ENCODE peak calls at places on chromosomes 12 and 14, in nine cellular contexts. T is C1 segment of cervical spinal cord; C is EH; V is stimulated activated CD4-positive, alpha-beta T cell treated with anti-CD3 and anti-CD28 coated beads, Interleukin-15, amount 100 ng/mL, for 24 hours; O is foreskin fibroblast; U is epithelial cell of proximal tubule; L is foreskin melanocyte; G is GM04504; D is hippocampal formation. R is an unnamed sample.
A peak's percentile ranks its signal among the peaks of the same experiment; 100 is the strongest.

GRCh38 chr14:102958461-102958860 is 36.0 kb downstream of the AMN start:
- DNase-seq in T (no peak), C (no peak), V (no peak), O (no peak), U (no peak), L (no peak), G (no peak), D (no peak), R (no peak)

GRCh38 chr12:4984971-4985370 is 58.7 kb upstream of the KCNA5 start:
- DNase-seq in T (no peak), C (no peak), V (no peak), O (no peak), U (no peak), L (no peak), G (no peak), D (no peak), R (no peak)

GRCh38 chr14:90677484-90678045 is 138.7 kb downstream of the TTC7B start:
- DNase-seq in T (no peak), C (peak; percentile 72), V (peak; percentile 35), O (peak; percentile 54), U (no peak), L (peak; percentile 67), G (no peak), D (no peak), R (no peak)

GRCh38 chr12:981176-981828 is 9.7 kb upstream of the ERC1 start:
- DNase-seq in T (no peak), C (peak; percentile 20), V (no peak), O (no peak), U (no peak), L (no peak), G (no peak), D (no peak), R (no peak)

GRCh38 chr12:95624544-95624943 is 73.3 kb upstream of the USP44 start:
- DNase-seq in T (no peak), C (peak; percentile 87), V (no peak), O (no peak), U (peak; percentile 86), L (no peak), G (no peak), D (no peak), R (peak; percentile 96)

GRCh38 chr12:92899388-92900001 is 29.6 kb downstream of the EEA1 start:
- DNase-seq in T (peak; percentile 1), C (peak; percentile 99), V (no peak), O (peak; percentile 98), U (peak; percentile 99), L (peak; percentile 88), G (peak; percentile 98), D (no peak), R (peak; percentile 92)

GRCh38 chr14:59362533-59362932 is 102.6 kb downstream of the GPR135 start:
- DNase-seq in T (no peak), C (peak; percentile 22), V (no peak), O (peak; percentile 27), U (no peak), L (no peak), G (no peak), D (no peak), R (no peak)

GRCh38 chr12:132560421-132560830 is 50.0 kb downstream of the LRCOL1 start:
- DNase-seq in T (no peak), C (peak; percentile 10), V (peak; percentile 51), O (no peak), U (no peak), L (no peak), G (no peak), D (no peak), R (no peak)

GRCh38 chr12:6584293-6584692 is 16.2 kb upstream of the NOP2 start:
- DNase-seq in T (no peak), C (no peak), V (no peak), O (no peak), U (no peak), L (no peak), G (no peak), D (no peak), R (no peak)

GRCh38 chr14:51201890-51202289 is 38.2 kb upstream of the TMX1 start:
- DNase-seq in T (no peak), C (no peak), V (no peak), O (no peak), U (no peak), L (no peak), G (no peak), D (no peak), R (no peak)

GRCh38 chr12:116257213-116257612 is 20.3 kb downstream of the MED13L start:
- DNase-seq in T (no peak), C (no peak), V (no peak), O (no peak), U (no peak), L (no peak), G (no peak), D (no peak), R (peak; percentile 23)

GRCh38 chr12:27975222-27976136 is 2.9 kb upstream of the PTHLH start:
- DNase-seq in T (no peak), C (peak; percentile 69), V (peak; percentile 39), O (no peak), U (no peak), L (no peak), G (no peak), D (no peak), R (no peak)

GRCh38 chr12:58408516-58408915 is 467.1 kb downstream of the ATP23 start:
- DNase-seq in T (no peak), C (peak; percentile 58), V (no peak), O (peak; percentile 70), U (no peak), L (peak; percentile 45), G (no peak), D (no peak), R (peak; percentile 9)

GRCh38 chr12:21962821-21963220 is 21.6 kb upstream of the ABCC9 start:
- DNase-seq in T (no peak), C (no peak), V (no peak), O (no peak), U (no peak), L (no peak), G (no peak), D (no peak), R (no peak)